ENCODE peak calls at places on chromosome 14, in five cellular contexts. One of them, this sample, is unnamed.

GRCh38 chr14:100896369-100897060 is 7.0 kb downstream of the RTL1 start:
- DNase-seq in type B pancreatic cell: peak
- DNase-seq in stimulated activated CD4-positive, alpha-beta T cell treated with anti-CD3 and anti-CD28 coated beads, TNF-alpha, amount 100 ng/mL, for 1 hour: no peak
- DNase-seq in pons: no peak
- DNase-seq in mesothelial cell of epicardium: no peak
- DNase-seq in this sample: no peak

GRCh38 chr14:101599234-101599885 is 38.1 kb downstream of the DIO3 start:
- DNase-seq in type B pancreatic cell: no peak
- DNase-seq in pons: no peak
- DNase-seq in stimulated activated CD4-positive, alpha-beta T cell treated with anti-CD3 and anti-CD28 coated beads, TNF-alpha, amount 100 ng/mL, for 1 hour: no peak
- DNase-seq in mesothelial cell of epicardium: no peak
- DNase-seq in this sample: no peak

GRCh38 chr14:58805605-58806358 is 168.0 kb downstream of the DACT1 start:
- DNase-seq in stimulated activated CD4-positive, alpha-beta T cell treated with anti-CD3 and anti-CD28 coated beads, TNF-alpha, amount 100 ng/mL, for 1 hour: no peak
- DNase-seq in type B pancreatic cell: no peak
- DNase-seq in pons: no peak
- DNase-seq in mesothelial cell of epicardium: no peak
- DNase-seq in this sample: no peak

GRCh38 chr14:74875941-74876913 is at the start of gene PROX2:
- DNase-seq in type B pancreatic cell: no peak
- DNase-seq in mesothelial cell of epicardium: no peak
- DNase-seq in pons: peak
- DNase-seq in stimulated activated CD4-positive, alpha-beta T cell treated with anti-CD3 and anti-CD28 coated beads, TNF-alpha, amount 100 ng/mL, for 1 hour: no peak
- DNase-seq in this sample: no peak

GRCh38 chr14:54166049-54166950 is 209.7 kb upstream of the BMP4 start:
- DNase-seq in mesothelial cell of epicardium: no peak
- DNase-seq in type B pancreatic cell: no peak
- DNase-seq in stimulated activated CD4-positive, alpha-beta T cell treated with anti-CD3 and anti-CD28 coated beads, TNF-alpha, amount 100 ng/mL, for 1 hour: no peak
- DNase-seq in pons: peak
- DNase-seq in this sample: no peak

GRCh38 chr14:77980475-77981321 is 180.8 kb downstream of the ADCK1 start:
- DNase-seq in type B pancreatic cell: no peak
- DNase-seq in pons: no peak
- DNase-seq in stimulated activated CD4-positive, alpha-beta T cell treated with anti-CD3 and anti-CD28 coated beads, TNF-alpha, amount 100 ng/mL, for 1 hour: no peak
- DNase-seq in mesothelial cell of epicardium: peak
- DNase-seq in this sample: no peak

GRCh38 chr14:36604757-36605505 is 22.5 kb upstream of the NKX2-8 start:
- DNase-seq in type B pancreatic cell: no peak
- DNase-seq in stimulated activated CD4-positive, alpha-beta T cell treated with anti-CD3 and anti-CD28 coated beads, TNF-alpha, amount 100 ng/mL, for 1 hour: no peak
- DNase-seq in pons: peak
- DNase-seq in mesothelial cell of epicardium: peak
- DNase-seq in this sample: no peak

GRCh38 chr14:95272057-95272456 is 47.7 kb downstream of the CLMN start:
- DNase-seq in stimulated activated CD4-positive, alpha-beta T cell treated with anti-CD3 and anti-CD28 coated beads, TNF-alpha, amount 100 ng/mL, for 1 hour: no peak
- DNase-seq in mesothelial cell of epicardium: no peak
- DNase-seq in pons: no peak
- DNase-seq in type B pancreatic cell: peak
- DNase-seq in this sample: no peak

GRCh38 chr14:66965831-66966230 is 223.4 kb upstream of the GARIN2 start:
- DNase-seq in pons: no peak
- DNase-seq in stimulated activated CD4-positive, alpha-beta T cell treated with anti-CD3 and anti-CD28 coated beads, TNF-alpha, amount 100 ng/mL, for 1 hour: no peak
- DNase-seq in type B pancreatic cell: no peak
- DNase-seq in mesothelial cell of epicardium: no peak
- DNase-seq in this sample: no peak

GRCh38 chr14:41506552-41506951 is 100.1 kb upstream of the LRFN5 start:
- DNase-seq in mesothelial cell of epicardium: no peak
- DNase-seq in pons: no peak
- DNase-seq in type B pancreatic cell: no peak
- DNase-seq in stimulated activated CD4-positive, alpha-beta T cell treated with anti-CD3 and anti-CD28 coated beads, TNF-alpha, amount 100 ng/mL, for 1 hour: no peak
- DNase-seq in this sample: no peak

GRCh38 chr14:55028066-55028465 is 1.0 kb downstream of the SOCS4 start:
- DNase-seq in pons: no peak
- DNase-seq in stimulated activated CD4-positive, alpha-beta T cell treated with anti-CD3 and anti-CD28 coated beads, TNF-alpha, amount 100 ng/mL, for 1 hour: no peak
- DNase-seq in type B pancreatic cell: no peak
- DNase-seq in mesothelial cell of epicardium: no peak
- DNase-seq in this sample: no peak

GRCh38 chr14:88299865-88300264 is 23.2 kb downstream of the KCNK10 start:
- DNase-seq in type B pancreatic cell: no peak
- DNase-seq in mesothelial cell of epicardium: no peak
- DNase-seq in stimulated activated CD4-positive, alpha-beta T cell treated with anti-CD3 and anti-CD28 coated beads, TNF-alpha, amount 100 ng/mL, for 1 hour: no peak
- DNase-seq in pons: peak
- DNase-seq in this sample: no peak

GRCh38 chr14:76876076-76876475 is 49.9 kb downstream of the LRRC74A start:
- DNase-seq in type B pancreatic cell: no peak
- DNase-seq in stimulated activated CD4-positive, alpha-beta T cell treated with anti-CD3 and anti-CD28 coated beads, TNF-alpha, amount 100 ng/mL, for 1 hour: no peak
- DNase-seq in mesothelial cell of epicardium: peak
- DNase-seq in pons: peak
- DNase-seq in this sample: peak

GRCh38 chr14:70086685-70087379 is 101.9 kb downstream of the SLC8A3 start:
- DNase-seq in mesothelial cell of epicardium: no peak
- DNase-seq in stimulated activated CD4-positive, alpha-beta T cell treated with anti-CD3 and anti-CD28 coated beads, TNF-alpha, amount 100 ng/mL, for 1 hour: no peak
- DNase-seq in pons: peak
- DNase-seq in type B pancreatic cell: no peak
- DNase-seq in this sample: no peak

GRCh38 chr14:68965261-68965761 is 13.8 kb downstream of the ACTN1 start:
- DNase-seq in stimulated activated CD4-positive, alpha-beta T cell treated with anti-CD3 and anti-CD28 coated beads, TNF-alpha, amount 100 ng/mL, for 1 hour: no peak
- DNase-seq in type B pancreatic cell: no peak
- DNase-seq in mesothelial cell of epicardium: no peak
- DNase-seq in pons: no peak
- DNase-seq in this sample: no peak

GRCh38 chr14:90739318-90740077 is 76.7 kb downstream of the TTC7B start:
- DNase-seq in stimulated activated CD4-positive, alpha-beta T cell treated with anti-CD3 and anti-CD28 coated beads, TNF-alpha, amount 100 ng/mL, for 1 hour: no peak
- DNase-seq in pons: no peak
- DNase-seq in type B pancreatic cell: peak
- DNase-seq in mesothelial cell of epicardium: no peak
- DNase-seq in this sample: no peak

GRCh38 chr14:100782516-100783320 is 43.2 kb upstream of the MEG3 start:
- DNase-seq in pons: no peak
- DNase-seq in type B pancreatic cell: no peak
- DNase-seq in mesothelial cell of epicardium: peak
- DNase-seq in stimulated activated CD4-positive, alpha-beta T cell treated with anti-CD3 and anti-CD28 coated beads, TNF-alpha, amount 100 ng/mL, for 1 hour: no peak
- DNase-seq in this sample: no peak

GRCh38 chr14:65958664-65959562 is 527.3 kb upstream of the CCDC196 start:
- DNase-seq in type B pancreatic cell: no peak
- DNase-seq in pons: peak
- DNase-seq in stimulated activated CD4-positive, alpha-beta T cell treated with anti-CD3 and anti-CD28 coated beads, TNF-alpha, amount 100 ng/mL, for 1 hour: no peak
- DNase-seq in mesothelial cell of epicardium: no peak
- DNase-seq in this sample: no peak

GRCh38 chr14:68788275-68789001 is 4.4 kb downstream of the ZFP36L1 start:
- DNase-seq in type B pancreatic cell: no peak
- DNase-seq in mesothelial cell of epicardium: no peak
- DNase-seq in stimulated activated CD4-positive, alpha-beta T cell treated with anti-CD3 and anti-CD28 coated beads, TNF-alpha, amount 100 ng/mL, for 1 hour: no peak
- DNase-seq in pons: peak
- DNase-seq in this sample: no peak

GRCh38 chr14:31568671-31569070 is 7.5 kb downstream of the NUBPL start:
- DNase-seq in pons: no peak
- DNase-seq in mesothelial cell of epicardium: no peak
- DNase-seq in stimulated activated CD4-positive, alpha-beta T cell treated with anti-CD3 and anti-CD28 coated beads, TNF-alpha, amount 100 ng/mL, for 1 hour: no peak
- DNase-seq in type B pancreatic cell: no peak
- DNase-seq in this sample: no peak

GRCh38 chr14:88750945-88751344 is 41.8 kb downstream of the EML5 start:
- DNase-seq in mesothelial cell of epicardium: no peak
- DNase-seq in stimulated activated CD4-positive, alpha-beta T cell treated with anti-CD3 and anti-CD28 coated beads, TNF-alpha, amount 100 ng/mL, for 1 hour: no peak
- DNase-seq in pons: no peak
- DNase-seq in type B pancreatic cell: no peak
- DNase-seq in this sample: no peak

GRCh38 chr14:63717704-63718103 is 10.2 kb downstream of the SGPP1 start:
- DNase-seq in type B pancreatic cell: no peak
- DNase-seq in pons: no peak
- DNase-seq in mesothelial cell of epicardium: no peak
- DNase-seq in stimulated activated CD4-positive, alpha-beta T cell treated with anti-CD3 and anti-CD28 coated beads, TNF-alpha, amount 100 ng/mL, for 1 hour: no peak
- DNase-seq in this sample: no peak

GRCh38 chr14:53999061-53999488 is 42.5 kb upstream of the BMP4 start:
- DNase-seq in pons: no peak
- DNase-seq in mesothelial cell of epicardium: peak
- DNase-seq in stimulated activated CD4-positive, alpha-beta T cell treated with anti-CD3 and anti-CD28 coated beads, TNF-alpha, amount 100 ng/mL, for 1 hour: no peak
- DNase-seq in type B pancreatic cell: no peak
- DNase-seq in this sample: no peak

GRCh38 chr14:85516239-85517112 is 13.5 kb upstream of the FLRT2 start:
- DNase-seq in mesothelial cell of epicardium: no peak
- DNase-seq in type B pancreatic cell: no peak
- DNase-seq in pons: no peak
- DNase-seq in stimulated activated CD4-positive, alpha-beta T cell treated with anti-CD3 and anti-CD28 coated beads, TNF-alpha, amount 100 ng/mL, for 1 hour: no peak
- DNase-seq in this sample: no peak

GRCh38 chr14:81402123-81402495 is 2.0 kb upstream of the STON2 start:
- DNase-seq in pons: no peak
- DNase-seq in mesothelial cell of epicardium: no peak
- DNase-seq in type B pancreatic cell: no peak
- DNase-seq in stimulated activated CD4-positive, alpha-beta T cell treated with anti-CD3 and anti-CD28 coated beads, TNF-alpha, amount 100 ng/mL, for 1 hour: no peak
- DNase-seq in this sample: no peak

GRCh38 chr14:76863724-76864407 is 37.7 kb downstream of the LRRC74A start:
- DNase-seq in pons: peak
- DNase-seq in type B pancreatic cell: no peak
- DNase-seq in mesothelial cell of epicardium: no peak
- DNase-seq in stimulated activated CD4-positive, alpha-beta T cell treated with anti-CD3 and anti-CD28 coated beads, TNF-alpha, amount 100 ng/mL, for 1 hour: no peak
- DNase-seq in this sample: no peak

GRCh38 chr14:55611859-55612258 is 31.9 kb downstream of the KTN1 start:
- DNase-seq in type B pancreatic cell: no peak
- DNase-seq in pons: no peak
- DNase-seq in stimulated activated CD4-positive, alpha-beta T cell treated with anti-CD3 and anti-CD28 coated beads, TNF-alpha, amount 100 ng/mL, for 1 hour: no peak
- DNase-seq in mesothelial cell of epicardium: no peak
- DNase-seq in this sample: no peak

GRCh38 chr14:104433401-104434213 is 146.0 kb upstream of the C14orf180 start:
- DNase-seq in stimulated activated CD4-positive, alpha-beta T cell treated with anti-CD3 and anti-CD28 coated beads, TNF-alpha, amount 100 ng/mL, for 1 hour: no peak
- DNase-seq in mesothelial cell of epicardium: no peak
- DNase-seq in type B pancreatic cell: peak
- DNase-seq in pons: no peak
- DNase-seq in this sample: no peak

GRCh38 chr14:95538801-95539509 is 4.1 kb downstream of the GLRX5 start:
- DNase-seq in mesothelial cell of epicardium: no peak
- DNase-seq in pons: no peak
- DNase-seq in type B pancreatic cell: no peak
- DNase-seq in stimulated activated CD4-positive, alpha-beta T cell treated with anti-CD3 and anti-CD28 coated beads, TNF-alpha, amount 100 ng/mL, for 1 hour: no peak
- DNase-seq in this sample: no peak

GRCh38 chr14:94126419-94126677 is 3.1 kb downstream of the IFI27L2 start:
- DNase-seq in type B pancreatic cell: no peak
- DNase-seq in pons: no peak
- DNase-seq in mesothelial cell of epicardium: no peak
- DNase-seq in stimulated activated CD4-positive, alpha-beta T cell treated with anti-CD3 and anti-CD28 coated beads, TNF-alpha, amount 100 ng/mL, for 1 hour: no peak
- DNase-seq in this sample: no peak

GRCh38 chr14:70188292-70188607 is 501 bp downstream of the SLC8A3 start:
- DNase-seq in mesothelial cell of epicardium: peak
- DNase-seq in pons: no peak
- DNase-seq in stimulated activated CD4-positive, alpha-beta T cell treated with anti-CD3 and anti-CD28 coated beads, TNF-alpha, amount 100 ng/mL, for 1 hour: no peak
- DNase-seq in type B pancreatic cell: no peak
- DNase-seq in this sample: no peak

GRCh38 chr14:36516719-36517241 is 3.3 kb downstream of the NKX2-1 start:
- DNase-seq in type B pancreatic cell: no peak
- DNase-seq in stimulated activated CD4-positive, alpha-beta T cell treated with anti-CD3 and anti-CD28 coated beads, TNF-alpha, amount 100 ng/mL, for 1 hour: no peak
- DNase-seq in pons: no peak
- DNase-seq in mesothelial cell of epicardium: no peak
- DNase-seq in this sample: no peak

GRCh38 chr14:45085004-45085403 is 1.1 kb downstream of the PRPF39 start:
- DNase-seq in mesothelial cell of epicardium: no peak
- DNase-seq in stimulated activated CD4-positive, alpha-beta T cell treated with anti-CD3 and anti-CD28 coated beads, TNF-alpha, amount 100 ng/mL, for 1 hour: no peak
- DNase-seq in pons: peak
- DNase-seq in type B pancreatic cell: no peak
- DNase-seq in this sample: no peak

GRCh38 chr14:26448181-26448855 is 149.5 kb downstream of the NOVA1 start:
- DNase-seq in mesothelial cell of epicardium: no peak
- DNase-seq in stimulated activated CD4-positive, alpha-beta T cell treated with anti-CD3 and anti-CD28 coated beads, TNF-alpha, amount 100 ng/mL, for 1 hour: no peak
- DNase-seq in type B pancreatic cell: no peak
- DNase-seq in pons: no peak
- DNase-seq in this sample: no peak

GRCh38 chr14:105153331-105153731 is 15.2 kb downstream of the JAG2 start:
- DNase-seq in stimulated activated CD4-positive, alpha-beta T cell treated with anti-CD3 and anti-CD28 coated beads, TNF-alpha, amount 100 ng/mL, for 1 hour: no peak
- DNase-seq in type B pancreatic cell: no peak
- DNase-seq in pons: no peak
- DNase-seq in mesothelial cell of epicardium: no peak
- DNase-seq in this sample: no peak

GRCh38 chr14:36519431-36520321 is at the start of gene NKX2-1:
- DNase-seq in type B pancreatic cell: no peak
- DNase-seq in stimulated activated CD4-positive, alpha-beta T cell treated with anti-CD3 and anti-CD28 coated beads, TNF-alpha, amount 100 ng/mL, for 1 hour: no peak
- DNase-seq in pons: no peak
- DNase-seq in mesothelial cell of epicardium: no peak
- DNase-seq in this sample: no peak

GRCh38 chr14:60064491-60065072 is 27.1 kb upstream of the PCNX4 start:
- DNase-seq in stimulated activated CD4-positive, alpha-beta T cell treated with anti-CD3 and anti-CD28 coated beads, TNF-alpha, amount 100 ng/mL, for 1 hour: no peak
- DNase-seq in mesothelial cell of epicardium: no peak
- DNase-seq in type B pancreatic cell: no peak
- DNase-seq in pons: peak
- DNase-seq in this sample: no peak

GRCh38 chr14:64971890-64972785 is at the start of gene RAB15:
- DNase-seq in pons: no peak
- DNase-seq in type B pancreatic cell: no peak
- DNase-seq in mesothelial cell of epicardium: peak
- DNase-seq in stimulated activated CD4-positive, alpha-beta T cell treated with anti-CD3 and anti-CD28 coated beads, TNF-alpha, amount 100 ng/mL, for 1 hour: no peak
- DNase-seq in this sample: no peak

GRCh38 chr14:91873476-91874265 is 6.3 kb upstream of the TC2N start:
- DNase-seq in type B pancreatic cell: no peak
- DNase-seq in stimulated activated CD4-positive, alpha-beta T cell treated with anti-CD3 and anti-CD28 coated beads, TNF-alpha, amount 100 ng/mL, for 1 hour: peak
- DNase-seq in pons: no peak
- DNase-seq in mesothelial cell of epicardium: no peak
- DNase-seq in this sample: peak

GRCh38 chr14:59481407-59482119 is 2.6 kb downstream of the L3HYPDH start:
- DNase-seq in stimulated activated CD4-positive, alpha-beta T cell treated with anti-CD3 and anti-CD28 coated beads, TNF-alpha, amount 100 ng/mL, for 1 hour: no peak
- DNase-seq in mesothelial cell of epicardium: no peak
- DNase-seq in pons: no peak
- DNase-seq in type B pancreatic cell: no peak
- DNase-seq in this sample: no peak

This sample was measured in epithelial cell of prostate.